ENCODE peak calls at places on chromosomes 16 and 17, in six cellular contexts. C, O, Q, T, R and G are unnamed samples.

GRCh38 chr17:65156185-65156834 is 19.1 kb downstream of the RGS9 start:
- DNase-seq in C (no peak), O (no peak), Q (no peak), T (peak; percentile 46), R (no peak), G (no peak)

GRCh38 chr17:64331946-64332493 is 58.6 kb downstream of the PECAM1 start:
- DNase-seq in C (no peak), O (no peak), Q (peak; percentile 45), T (no peak), R (no peak), G (peak; percentile 98)

GRCh38 chr17:36978810-36979584 is 30.2 kb downstream of the AATF start:
- DNase-seq in C (no peak), O (no peak), Q (no peak), T (no peak), R (no peak), G (peak; percentile 26)

GRCh38 chr16:23434380-23434779 is 18.6 kb downstream of the COG7 start:
- DNase-seq in C (peak; percentile 64), O (no peak), Q (peak; percentile 80), T (no peak), R (no peak), G (peak; percentile 91)

GRCh38 chr17:32370426-32370825 is 20.5 kb downstream of the ZNF207 start:
- DNase-seq in C (no peak), O (no peak), Q (no peak), T (no peak), R (no peak), G (no peak)

GRCh38 chr16:86614699-86615098 is 36.4 kb downstream of the FOXL1 start:
- DNase-seq in C (no peak), O (no peak), Q (no peak), T (no peak), R (peak; percentile 57), G (no peak)

GRCh38 chr17:81710514-81711308 is 1.4 kb upstream of the SLC25A10 start:
- DNase-seq in C (no peak), O (no peak), Q (peak; percentile 37), T (no peak), R (no peak), G (no peak)

GRCh38 chr17:57619061-57619937 is 125.8 kb downstream of the CCDC182 start:
- DNase-seq in C (no peak), O (no peak), Q (peak; percentile 21), T (no peak), R (no peak), G (no peak)

GRCh38 chr17:61139219-61139618 is 260.4 kb upstream of the TBX2 start:
- DNase-seq in C (peak; percentile 29), O (peak; percentile 76), Q (peak; percentile 73), T (peak; percentile 43), R (no peak), G (peak; percentile 21)

GRCh38 chr16:53504665-53505064 is 1.7 kb upstream of the AKTIP start:
- DNase-seq in C (no peak), O (no peak), Q (peak; percentile 83), T (no peak), R (no peak), G (no peak)

GRCh38 chr16:65781855-65782254 is 584.6 kb upstream of the CDH5 start:
- DNase-seq in C (no peak), O (no peak), Q (no peak), T (no peak), R (no peak), G (no peak)

GRCh38 chr16:66844009-66844341 is 239 bp upstream of the CA7 start:
- DNase-seq in C (no peak), O (no peak), Q (no peak), T (no peak), R (no peak), G (no peak)

GRCh38 chr17:61366715-61367413 is 32.8 kb upstream of the TBX2 start:
- DNase-seq in C (no peak), O (no peak), Q (no peak), T (peak; percentile 33), R (no peak), G (no peak)

GRCh38 chr16:78973041-78973440 is 627.5 kb downstream of the MAF start:
- DNase-seq in C (no peak), O (no peak), Q (no peak), T (no peak), R (no peak), G (no peak)

GRCh38 chr17:73657473-73658116 is 13.3 kb upstream of the SDK2 start:
- DNase-seq in C (no peak), O (no peak), Q (peak; percentile 54), T (peak; percentile 65), R (no peak), G (peak; percentile 68)

GRCh38 chr16:71526111-71526998 is at the start of gene CHST4:
- DNase-seq in C (peak; percentile 73), O (no peak), Q (peak; percentile 55), T (no peak), R (no peak), G (peak; percentile 70)

GRCh38 chr16:10992112-10992511 is 47.7 kb downstream of the CLEC16A start:
- DNase-seq in C (peak; percentile 53), O (no peak), Q (peak; percentile 83), T (no peak), R (no peak), G (no peak)

GRCh38 chr16:15856217-15856616 is 611 bp downstream of the MYH11 start:
- DNase-seq in C (no peak), O (no peak), Q (no peak), T (no peak), R (no peak), G (no peak)

GRCh38 chr17:57071991-57072944 is 12.8 kb upstream of the AKAP1 start:
- DNase-seq in C (no peak), O (no peak), Q (no peak), T (no peak), R (no peak), G (no peak)

GRCh38 chr17:17698869-17699351 is 17.7 kb downstream of the RAI1 start:
- DNase-seq in C (no peak), O (no peak), Q (peak; percentile 47), T (no peak), R (no peak), G (no peak)

GRCh38 chr17:8884336-8884990 is 17.0 kb upstream of the PIK3R6 start:
- DNase-seq in C (no peak), O (no peak), Q (no peak), T (no peak), R (no peak), G (no peak)

DNA sequence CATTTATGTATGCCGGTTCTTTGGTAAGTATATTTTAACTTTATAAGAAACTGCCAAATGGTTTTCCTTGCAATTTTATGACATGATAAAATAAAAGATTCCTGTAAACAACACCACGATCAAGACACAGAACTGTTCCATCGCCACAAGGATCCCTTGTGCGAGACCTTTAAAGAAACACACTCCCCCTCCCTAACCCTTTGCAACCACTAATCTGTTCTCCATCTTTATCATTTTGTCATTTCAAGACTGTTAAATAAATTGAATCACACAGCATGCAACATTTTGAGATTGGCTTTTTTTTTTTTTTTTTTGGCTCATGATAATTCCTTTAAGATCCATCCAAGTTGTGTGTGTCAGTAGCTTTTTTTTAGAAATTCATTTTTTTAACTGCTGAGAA is 6.0 kb downstream of the ADGRG5 start:
- DNase-seq in C (no peak), O (no peak), Q (no peak), T (no peak), R (no peak), G (no peak)
- TF ChIP-seq CTCF in C (no peak), O (no peak), Q (no peak), T (no peak), R (no peak), G (no peak)

DNA sequence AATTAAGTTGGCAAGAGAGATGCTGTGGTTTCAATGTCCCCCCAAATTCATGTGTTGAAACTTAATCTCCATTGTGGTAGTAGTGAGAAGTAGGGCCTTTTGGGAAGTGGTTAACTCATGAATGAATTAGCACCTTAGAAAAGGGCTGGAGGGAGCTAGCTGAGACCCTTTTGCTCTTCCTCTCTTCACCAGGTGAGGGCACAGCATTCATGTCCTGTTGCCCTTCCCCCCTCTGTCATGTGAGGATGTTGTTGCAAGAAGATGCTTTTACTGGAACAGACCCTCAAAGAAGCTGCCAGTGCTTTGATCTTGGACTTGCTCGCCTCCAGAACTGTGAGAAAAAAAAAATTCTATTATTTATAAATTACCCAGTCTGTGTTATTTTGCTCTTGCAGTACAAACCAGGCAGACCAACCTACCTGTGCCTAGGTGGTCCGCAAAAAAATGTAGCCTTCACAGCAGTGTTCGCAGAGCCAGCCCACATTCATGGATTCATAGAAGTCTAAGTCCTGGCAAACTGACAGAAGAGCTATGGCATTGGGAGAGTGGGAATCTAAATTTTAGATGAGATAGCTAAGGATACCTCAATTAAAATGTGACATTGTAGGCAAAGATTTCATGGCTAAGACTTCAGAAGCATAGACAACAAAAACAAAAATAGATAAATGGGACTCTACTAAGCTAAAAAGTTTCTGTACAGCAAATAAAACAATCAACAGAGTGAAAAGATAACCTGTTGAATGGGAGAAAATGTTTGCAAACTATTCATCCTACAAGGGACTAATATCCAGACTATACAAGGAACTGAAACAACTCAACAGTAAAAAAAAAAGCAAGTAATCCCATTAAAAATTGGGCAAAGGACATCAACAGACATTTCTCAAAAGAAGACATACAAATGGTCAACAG is 32.0 kb upstream of the ABCA5 start:
- DNase-seq in C (no peak), O (no peak), Q (no peak), T (no peak), R (no peak), G (peak; percentile 22)
- TF ChIP-seq CTCF in C (peak; percentile 19), O (no peak), Q (no peak), T (no peak), R (no peak), G (no peak)

DNA sequence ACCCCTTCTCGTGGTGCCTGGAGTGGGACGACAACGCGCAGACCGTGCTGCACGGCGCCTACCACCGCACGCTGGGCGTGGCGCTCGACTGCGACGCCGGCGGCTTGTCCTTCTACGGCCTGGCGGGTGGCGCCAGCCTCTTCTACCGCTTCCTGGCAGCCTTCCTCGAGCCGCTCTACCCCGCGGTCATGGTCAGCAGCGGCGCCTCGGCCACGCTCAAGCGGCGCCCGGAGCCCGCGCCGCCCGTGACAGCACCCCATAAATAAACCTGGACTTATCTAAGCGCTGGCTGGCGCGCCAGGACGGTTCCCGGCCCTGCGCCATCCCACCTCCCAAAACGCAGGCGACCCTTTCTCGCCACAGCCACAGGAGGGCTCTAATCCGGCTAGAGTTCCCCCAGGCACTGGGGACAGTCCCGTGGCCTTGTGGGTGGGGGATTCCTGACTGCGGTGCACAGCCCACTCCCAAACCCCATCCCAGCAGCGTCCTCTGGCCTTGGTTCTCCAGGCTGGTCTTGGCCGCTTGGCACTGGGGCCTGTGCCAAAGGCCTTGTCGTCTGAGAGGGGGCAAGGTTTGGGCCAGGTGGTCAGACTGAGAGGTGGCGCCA is 10.2 kb upstream of the SLC16A5 start:
- DNase-seq in C (no peak), O (peak; percentile 53), Q (no peak), T (peak; percentile 83), R (no peak), G (no peak)
- TF ChIP-seq CTCF in C (no peak), O (no peak), Q (no peak), T (peak; percentile 26), R (no peak), G (no peak)

DNA sequence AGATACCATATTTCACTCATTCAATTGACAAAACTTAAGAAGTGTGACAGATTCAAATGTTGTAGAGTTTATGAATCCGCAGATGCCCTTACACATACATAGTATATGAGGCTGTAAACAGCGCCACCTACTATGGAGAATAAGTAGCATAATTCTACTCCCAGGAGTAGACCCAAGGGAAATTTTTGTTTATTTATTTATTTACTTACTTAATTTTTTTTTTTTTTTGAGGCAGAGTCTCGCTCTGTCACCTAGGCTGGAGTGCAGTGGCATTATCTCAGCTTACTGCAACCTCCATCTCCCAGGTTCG is 35.5 kb downstream of the GAN start:
- DNase-seq in C (no peak), O (no peak), Q (peak; percentile 23), T (no peak), R (no peak), G (peak; percentile 14)
- TF ChIP-seq CTCF in C (no peak), O (no peak), Q (peak; percentile 19), T (peak; percentile 20), R (no peak), G (no peak)